ENCODE peak calls at places on chromosomes 7 and 10, in five cellular contexts. Z is HFF-Myc, L is mammary epithelial cell, J is HFFc6, F is fibroblast of lung. R is an unnamed sample.

GRCh38 chr10:77915299-77916105 is 11.1 kb downstream of the DLG5 start:
- DNase-seq in Z (no peak), L (no peak), J (no peak), F (no peak), R (no peak)

GRCh38 chr10:46556515-46557318 is at the start of gene GPRIN2:
- DNase-seq in Z (no peak), L (no peak), J (no peak), F (no peak), R (no peak)

GRCh38 chr10:78579586-78579985 is 489.2 kb upstream of the ZMIZ1 start:
- DNase-seq in Z (no peak), L (no peak), J (no peak), F (no peak), R (no peak)

GRCh38 chr10:50635286-50635685 is 11.5 kb upstream of the SGMS1 start:
- DNase-seq in Z (no peak), L (peak), J (peak), F (peak), R (peak)

GRCh38 chr10:49512121-49512809 is 26.7 kb downstream of the ERCC6 start:
- DNase-seq in Z (no peak), L (peak), J (peak), F (peak), R (peak)

GRCh38 chr7:116922545-116922944 is 30.8 kb upstream of the ST7 start:
- DNase-seq in Z (no peak), L (no peak), J (no peak), F (no peak), R (no peak)

GRCh38 chr10:75239391-75239790 is 3.6 kb upstream of the COMTD1 start:
- DNase-seq in Z (no peak), L (no peak), J (no peak), F (no peak), R (no peak)

GRCh38 chr7:13532028-13532753 is 457.3 kb downstream of the ETV1 start:
- DNase-seq in Z (no peak), L (no peak), J (no peak), F (no peak), R (peak)

GRCh38 chr10:21993360-21994001 is 10.0 kb downstream of the DNAJC1 start:
- DNase-seq in Z (no peak), L (peak), J (peak), F (no peak), R (peak)

GRCh38 chr10:29920408-29921070 is 138.8 kb downstream of the JCAD start:
- DNase-seq in Z (no peak), L (peak), J (no peak), F (no peak), R (no peak)

GRCh38 chr10:118592675-118593330 is 2.6 kb downstream of the PRLHR start:
- DNase-seq in Z (no peak), L (no peak), J (no peak), F (no peak), R (no peak)

GRCh38 chr7:96143495-96144259 is 178.2 kb downstream of the SLC25A13 start:
- DNase-seq in Z (no peak), L (no peak), J (no peak), F (no peak), R (no peak)

GRCh38 chr7:137619181-137619580 is 227.6 kb downstream of the DGKI start:
- DNase-seq in Z (no peak), L (no peak), J (no peak), F (no peak), R (no peak)

GRCh38 chr7:80902035-80902434 is 16.8 kb downstream of the SEMA3C start:
- DNase-seq in Z (no peak), L (peak), J (no peak), F (no peak), R (peak)

GRCh38 chr7:48285365-48285764 is 114.1 kb downstream of the ABCA13 start:
- DNase-seq in Z (peak), L (peak), J (peak), F (peak), R (no peak)

GRCh38 chr7:50704844-50705243 is 77.9 kb downstream of the GRB10 start:
- DNase-seq in Z (no peak), L (no peak), J (no peak), F (no peak), R (no peak)

GRCh38 chr7:130654850-130655249 is 13.7 kb downstream of the COPG2 start:
- DNase-seq in Z (no peak), L (no peak), J (no peak), F (no peak), R (no peak)

GRCh38 chr7:69076566-69076965 is 521.7 kb upstream of the AUTS2 start:
- DNase-seq in Z (no peak), L (no peak), J (no peak), F (no peak), R (no peak)

GRCh38 chr10:120666311-120666710 is 184.9 kb upstream of the WDR11 start:
- DNase-seq in Z (no peak), L (no peak), J (no peak), F (no peak), R (no peak)

DNA sequence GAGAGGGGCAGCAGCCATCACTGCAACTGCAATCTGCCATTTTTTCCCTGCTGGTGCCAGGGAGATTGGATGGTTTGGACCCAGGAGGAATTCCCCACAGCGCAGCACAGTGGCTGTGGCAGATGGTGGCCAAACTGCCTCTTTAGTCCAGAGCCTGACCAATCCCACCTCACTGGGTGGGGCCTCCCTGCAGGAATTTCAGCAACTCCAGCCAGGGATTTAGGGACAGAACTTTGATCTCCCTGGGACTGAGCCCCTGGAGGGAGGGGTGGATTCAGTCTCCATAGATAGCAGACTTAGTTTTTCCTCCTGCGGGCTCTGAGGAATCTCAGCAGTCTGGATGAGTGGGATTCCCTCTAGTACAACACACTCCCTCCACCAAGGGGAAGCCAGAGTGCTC is 179.7 kb upstream of the WDR11 start:
- DNase-seq in Z (no peak), L (no peak), J (no peak), F (no peak), R (no peak)
- TF ChIP-seq CTCF in Z (no peak), L (no peak), J (no peak), F (no peak), R (no peak)

GRCh38 chr7:127153315-127153714 is 99.4 kb downstream of the GRM8 start:
- DNase-seq in Z (no peak), L (no peak), J (no peak), F (no peak), R (no peak)

GRCh38 chr7:127154101-127154500 is 98.6 kb downstream of the GRM8 start:
- DNase-seq in Z (no peak), L (no peak), J (no peak), F (no peak), R (no peak)

GRCh38 chr7:127154958-127155357 is 97.8 kb downstream of the GRM8 start:
- DNase-seq in Z (no peak), L (no peak), J (no peak), F (no peak), R (no peak)

GRCh38 chr7:127158659-127159058 is 94.1 kb downstream of the GRM8 start:
- DNase-seq in Z (no peak), L (peak), J (no peak), F (no peak), R (peak)
- TF ChIP-seq CTCF in Z (no peak), L (peak), J (peak), F (no peak), R (peak)

GRCh38 chr7:29306276-29307036 is 111.9 kb downstream of the CHN2 start:
- DNase-seq in Z (no peak), L (no peak), J (no peak), F (no peak), R (no peak)

GRCh38 chr7:29310625-29311024 is 116.0 kb downstream of the CHN2 start:
- DNase-seq in Z (no peak), L (no peak), J (no peak), F (no peak), R (no peak)

GRCh38 chr7:29311314-29311713 is 116.7 kb downstream of the CHN2 start:
- DNase-seq in Z (no peak), L (no peak), J (no peak), F (no peak), R (no peak)

GRCh38 chr7:29308424-29308823 is 113.8 kb downstream of the CHN2 start:
- DNase-seq in Z (no peak), L (no peak), J (no peak), F (no peak), R (no peak)

GRCh38 chr7:29309041-29309860 is 114.7 kb downstream of the CHN2 start:
- DNase-seq in Z (no peak), L (no peak), J (no peak), F (no peak), R (peak)
- TF ChIP-seq CTCF in Z (peak), L (peak), J (no peak), F (no peak), R (no peak)

GRCh38 chr10:10256860-10257259 is 760.8 kb upstream of the CELF2 start:
- DNase-seq in Z (no peak), L (no peak), J (no peak), F (no peak), R (no peak)

GRCh38 chr10:10259013-10259412 is 758.7 kb upstream of the CELF2 start:
- DNase-seq in Z (no peak), L (no peak), J (no peak), F (no peak), R (no peak)
- TF ChIP-seq CTCF in Z (no peak), L (no peak), J (no peak), F (no peak), R (no peak)

DNA sequence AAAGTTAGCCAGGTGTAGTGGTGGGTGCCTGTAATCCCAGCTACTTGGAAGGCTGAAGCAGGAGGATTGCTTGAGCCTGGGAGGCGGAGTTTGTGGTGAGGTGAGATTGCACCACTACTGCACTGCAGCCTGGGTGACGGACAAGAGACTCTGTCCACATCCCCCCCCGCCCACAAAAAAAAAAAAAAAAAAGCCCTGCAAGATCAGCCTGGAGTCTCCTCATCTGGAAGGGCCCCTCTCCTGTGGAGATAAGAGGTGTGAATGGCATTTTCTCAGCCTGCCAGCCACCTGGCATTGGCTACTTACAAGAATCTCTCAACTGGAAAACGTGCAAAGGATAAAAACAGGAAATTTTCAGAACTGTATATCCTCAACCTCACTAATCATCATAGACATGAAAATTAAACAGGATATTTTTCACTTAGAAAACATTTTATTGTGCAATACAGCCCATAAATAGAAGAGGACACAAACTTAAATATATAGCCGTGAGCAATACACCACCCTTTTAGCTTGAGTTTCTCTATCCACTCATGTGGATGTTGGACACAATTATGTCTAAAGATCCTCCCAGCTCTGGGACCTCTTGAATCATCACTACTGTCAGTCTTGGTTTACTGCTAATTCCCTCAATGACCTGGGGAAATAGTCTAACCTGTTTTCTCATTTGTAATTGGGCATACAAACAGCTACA is 11.3 kb upstream of the TSPAN15 start:
- DNase-seq in Z (no peak), L (peak), J (peak), F (no peak), R (peak)
- TF ChIP-seq CTCF in Z (no peak), L (no peak), J (no peak), F (no peak), R (no peak)

DNA sequence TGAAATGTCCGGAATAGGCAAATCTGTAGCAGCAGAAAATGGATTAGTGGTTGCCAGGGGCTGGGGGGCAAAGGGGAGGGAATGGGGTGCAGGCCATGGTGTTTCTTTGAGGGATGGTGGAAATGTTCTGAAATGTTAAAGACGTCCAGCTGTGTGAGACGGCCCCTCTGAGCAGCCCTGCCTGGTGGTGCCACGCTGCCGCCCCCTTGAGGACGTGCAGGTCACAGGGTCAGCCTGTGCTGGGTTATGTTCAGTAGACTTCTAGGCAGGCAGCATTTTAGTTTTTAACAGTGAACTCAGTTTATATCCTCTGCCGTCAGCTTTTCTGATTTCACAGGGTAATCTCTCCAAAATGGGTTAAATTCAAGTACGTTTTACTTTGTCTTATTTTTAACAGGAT is 9.4 kb downstream of the NUB1 start:
- DNase-seq in Z (no peak), L (no peak), J (no peak), F (no peak), R (no peak)
- TF ChIP-seq CTCF in Z (peak), L (no peak), J (no peak), F (no peak), R (peak)

GRCh38 chr10:5888843-5889623 is 660 bp downstream of the ANKRD16 start:
- DNase-seq in Z (no peak), L (peak), J (no peak), F (peak), R (peak)
- TF ChIP-seq CTCF in Z (no peak), L (no peak), J (peak), F (no peak), R (no peak)

DNA sequence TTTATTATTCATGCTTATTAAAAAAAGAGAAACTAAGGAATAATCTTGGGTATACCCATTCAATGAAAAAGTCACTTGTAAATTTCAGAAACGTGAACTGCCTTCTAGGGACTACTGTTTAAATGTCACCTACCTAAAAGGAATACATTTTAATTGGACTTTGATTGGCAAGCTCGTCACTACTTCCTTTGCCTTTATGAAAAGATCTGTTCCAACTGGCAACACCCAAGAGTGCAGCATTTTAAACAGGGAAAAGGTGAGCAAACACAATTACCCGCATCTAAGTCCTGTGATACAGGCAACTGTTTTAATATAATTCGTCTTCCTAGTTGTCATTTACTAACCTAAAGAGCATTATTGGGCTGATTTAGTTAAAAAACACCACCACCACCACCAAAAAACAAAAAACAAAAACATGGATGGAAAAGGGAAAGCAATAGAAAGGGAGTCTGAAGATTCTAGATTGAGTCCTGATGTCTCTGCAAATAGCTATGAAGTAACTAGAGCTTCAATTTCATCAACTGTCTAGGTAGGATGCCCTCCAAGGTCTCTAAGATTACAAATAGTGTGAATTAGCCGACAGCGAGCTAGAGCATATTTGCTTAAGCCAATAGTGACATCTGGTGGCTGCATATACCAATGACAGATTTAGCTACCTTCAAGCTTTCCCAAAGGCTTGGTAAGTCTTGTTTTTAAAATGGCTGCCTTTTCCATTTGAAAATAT is 33.8 kb upstream of the ICA1 start:
- DNase-seq in Z (peak), L (peak), J (peak), F (peak), R (peak)
- TF ChIP-seq CTCF in Z (peak), L (peak), J (peak), F (peak), R (peak)

DNA sequence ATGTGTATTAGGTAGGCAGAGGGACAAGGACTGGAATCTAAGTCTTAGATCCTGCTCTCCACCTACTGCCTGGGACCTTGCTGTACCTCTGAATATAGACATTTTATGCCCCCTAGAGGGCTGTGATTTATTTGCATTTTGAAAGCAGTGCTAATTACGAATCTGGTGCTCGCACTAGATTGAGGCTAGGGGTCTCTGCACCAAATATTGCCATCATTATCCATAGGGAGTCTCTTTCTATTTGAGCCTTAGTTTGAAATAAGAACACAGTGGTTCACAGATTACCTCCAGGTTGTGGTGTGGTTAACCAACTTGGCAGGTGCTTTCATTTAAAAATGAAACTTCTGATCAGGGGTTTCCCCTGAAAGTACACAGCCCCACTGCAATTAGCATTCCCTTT is 41.8 kb downstream of the CNNM1 start:
- DNase-seq in Z (no peak), L (peak), J (peak), F (no peak), R (peak)
- TF ChIP-seq CTCF in Z (peak), L (peak), J (peak), F (peak), R (peak)

DNA sequence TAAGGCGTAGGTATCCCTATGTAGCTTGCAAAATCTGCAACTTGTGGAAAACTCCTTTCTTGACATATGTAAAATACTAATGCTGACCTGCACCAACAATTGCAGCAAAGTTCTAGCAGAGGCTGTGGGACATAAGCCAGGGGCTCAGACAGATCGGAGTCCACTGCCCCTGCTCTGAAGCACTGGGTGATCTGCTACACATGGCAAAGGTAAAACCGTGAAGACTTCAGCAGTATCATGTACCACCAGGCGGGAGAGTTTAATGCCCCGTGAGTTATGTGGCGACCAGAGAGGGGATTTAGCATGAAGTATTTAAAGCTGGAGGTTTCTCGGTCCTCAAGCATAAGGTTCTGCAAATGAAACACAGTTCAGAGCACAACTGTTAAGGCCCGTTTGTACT is 76.4 kb downstream of the ABCC2 start:
- DNase-seq in Z (no peak), L (no peak), J (no peak), F (no peak), R (no peak)
- TF ChIP-seq CTCF in Z (no peak), L (no peak), J (no peak), F (no peak), R (no peak)